ENCODE peak calls at places on chromosomes 2 and 18, in five cellular contexts. One of them, this sample, is unnamed.

GRCh38 chr18:11783716-11784331 is 67.4 kb upstream of the CHMP1B start:
- DNase-seq in midbrain: no peak
- DNase-seq in T-helper 9 cell: no peak
- DNase-seq in activated T-cell treated with anti-CD3 and anti-CD28 coated beads for 1 hour: no peak
- DNase-seq in hippocampal formation: no peak
- DNase-seq in this sample: no peak

GRCh38 chr18:57869228-57869627 is 66.1 kb upstream of the ATP8B1 start:
- DNase-seq in midbrain: no peak
- DNase-seq in T-helper 9 cell: no peak
- DNase-seq in activated T-cell treated with anti-CD3 and anti-CD28 coated beads for 1 hour: no peak
- DNase-seq in hippocampal formation: no peak
- DNase-seq in this sample: no peak

GRCh38 chr2:9655441-9656269 is 24.9 kb upstream of the YWHAQ start:
- DNase-seq in midbrain: no peak
- DNase-seq in T-helper 9 cell: no peak
- DNase-seq in activated T-cell treated with anti-CD3 and anti-CD28 coated beads for 1 hour: peak
- DNase-seq in hippocampal formation: no peak
- DNase-seq in this sample: no peak

GRCh38 chr2:143768991-143769390 is 639.8 kb downstream of the ARHGAP15 start:
- DNase-seq in midbrain: no peak
- DNase-seq in T-helper 9 cell: no peak
- DNase-seq in activated T-cell treated with anti-CD3 and anti-CD28 coated beads for 1 hour: no peak
- DNase-seq in hippocampal formation: no peak
- DNase-seq in this sample: no peak

GRCh38 chr2:176414641-176415040 is 145.4 kb downstream of the MTX2 start:
- DNase-seq in midbrain: no peak
- DNase-seq in T-helper 9 cell: no peak
- DNase-seq in activated T-cell treated with anti-CD3 and anti-CD28 coated beads for 1 hour: no peak
- DNase-seq in hippocampal formation: no peak
- DNase-seq in this sample: no peak

GRCh38 chr2:65530547-65531320 is 98.3 kb upstream of the SPRED2 start:
- DNase-seq in midbrain: no peak
- DNase-seq in T-helper 9 cell: no peak
- DNase-seq in activated T-cell treated with anti-CD3 and anti-CD28 coated beads for 1 hour: no peak
- DNase-seq in hippocampal formation: no peak
- DNase-seq in this sample: no peak

GRCh38 chr2:6800553-6800952 is 65.2 kb downstream of the CMPK2 start:
- DNase-seq in midbrain: no peak
- DNase-seq in T-helper 9 cell: no peak
- DNase-seq in activated T-cell treated with anti-CD3 and anti-CD28 coated beads for 1 hour: no peak
- DNase-seq in hippocampal formation: no peak
- DNase-seq in this sample: no peak

GRCh38 chr2:103773884-103774283 is 1012.1 kb downstream of the TMEM182 start:
- DNase-seq in midbrain: no peak
- DNase-seq in T-helper 9 cell: no peak
- DNase-seq in activated T-cell treated with anti-CD3 and anti-CD28 coated beads for 1 hour: no peak
- DNase-seq in hippocampal formation: no peak
- DNase-seq in this sample: no peak

GRCh38 chr18:60554961-60555360 is 182.4 kb upstream of the MC4R start:
- DNase-seq in midbrain: no peak
- DNase-seq in T-helper 9 cell: no peak
- DNase-seq in activated T-cell treated with anti-CD3 and anti-CD28 coated beads for 1 hour: no peak
- DNase-seq in hippocampal formation: no peak
- DNase-seq in this sample: no peak

GRCh38 chr2:230219419-230220331 is at the start of gene SP110:
- DNase-seq in midbrain: peak
- DNase-seq in T-helper 9 cell: peak
- DNase-seq in activated T-cell treated with anti-CD3 and anti-CD28 coated beads for 1 hour: peak
- DNase-seq in hippocampal formation: peak
- DNase-seq in this sample: peak

GRCh38 chr2:230457793-230458192 is 41.8 kb downstream of the SP100 start:
- DNase-seq in midbrain: no peak
- DNase-seq in T-helper 9 cell: no peak
- DNase-seq in activated T-cell treated with anti-CD3 and anti-CD28 coated beads for 1 hour: no peak
- DNase-seq in hippocampal formation: no peak
- DNase-seq in this sample: no peak

GRCh38 chr2:19898592-19899329 is 3.0 kb downstream of the TTC32 start:
- DNase-seq in midbrain: no peak
- DNase-seq in T-helper 9 cell: no peak
- DNase-seq in activated T-cell treated with anti-CD3 and anti-CD28 coated beads for 1 hour: no peak
- DNase-seq in hippocampal formation: no peak
- DNase-seq in this sample: no peak

GRCh38 chr2:241540391-241540765 is 18.2 kb upstream of the BOK start:
- DNase-seq in midbrain: no peak
- DNase-seq in T-helper 9 cell: no peak
- DNase-seq in activated T-cell treated with anti-CD3 and anti-CD28 coated beads for 1 hour: no peak
- DNase-seq in hippocampal formation: no peak
- DNase-seq in this sample: no peak

GRCh38 chr2:23069935-23070334 is 315.0 kb upstream of the KLHL29 start:
- DNase-seq in midbrain: no peak
- DNase-seq in T-helper 9 cell: no peak
- DNase-seq in activated T-cell treated with anti-CD3 and anti-CD28 coated beads for 1 hour: no peak
- DNase-seq in hippocampal formation: no peak
- DNase-seq in this sample: no peak

GRCh38 chr18:26489881-26490280 is 58.5 kb downstream of the KCTD1 start:
- DNase-seq in midbrain: no peak
- DNase-seq in T-helper 9 cell: no peak
- DNase-seq in activated T-cell treated with anti-CD3 and anti-CD28 coated beads for 1 hour: no peak
- DNase-seq in hippocampal formation: no peak
- DNase-seq in this sample: no peak

GRCh38 chr2:236903978-236904377 is 181.7 kb upstream of the COPS8 start:
- DNase-seq in midbrain: no peak
- DNase-seq in T-helper 9 cell: no peak
- DNase-seq in activated T-cell treated with anti-CD3 and anti-CD28 coated beads for 1 hour: no peak
- DNase-seq in hippocampal formation: no peak
- DNase-seq in this sample: no peak

GRCh38 chr18:30828700-30829099 is 213.8 kb downstream of the DSC3 start:
- DNase-seq in midbrain: no peak
- DNase-seq in T-helper 9 cell: no peak
- DNase-seq in activated T-cell treated with anti-CD3 and anti-CD28 coated beads for 1 hour: no peak
- DNase-seq in hippocampal formation: no peak
- DNase-seq in this sample: no peak

GRCh38 chr2:216109962-216110614 is 940 bp downstream of the XRCC5 start:
- DNase-seq in midbrain: no peak
- DNase-seq in T-helper 9 cell: no peak
- DNase-seq in activated T-cell treated with anti-CD3 and anti-CD28 coated beads for 1 hour: no peak
- DNase-seq in hippocampal formation: no peak
- DNase-seq in this sample: no peak

GRCh38 chr2:15704086-15704787 is 112.6 kb downstream of the DDX1 start:
- DNase-seq in midbrain: no peak
- DNase-seq in T-helper 9 cell: no peak
- DNase-seq in activated T-cell treated with anti-CD3 and anti-CD28 coated beads for 1 hour: no peak
- DNase-seq in hippocampal formation: no peak
- DNase-seq in this sample: no peak

GRCh38 chr2:189285351-189285750 is 105.8 kb upstream of the COL5A2 start:
- DNase-seq in midbrain: no peak
- DNase-seq in T-helper 9 cell: no peak
- DNase-seq in activated T-cell treated with anti-CD3 and anti-CD28 coated beads for 1 hour: no peak
- DNase-seq in hippocampal formation: no peak
- DNase-seq in this sample: no peak

GRCh38 chr2:148876589-148877402 is 1.8 kb downstream of the KIF5C start:
- DNase-seq in midbrain: peak
- DNase-seq in T-helper 9 cell: peak
- DNase-seq in activated T-cell treated with anti-CD3 and anti-CD28 coated beads for 1 hour: no peak
- DNase-seq in hippocampal formation: peak
- DNase-seq in this sample: peak

GRCh38 chr2:102029405-102029804 is 37.6 kb downstream of the IL1R2 start:
- DNase-seq in midbrain: no peak
- DNase-seq in T-helper 9 cell: no peak
- DNase-seq in activated T-cell treated with anti-CD3 and anti-CD28 coated beads for 1 hour: no peak
- DNase-seq in hippocampal formation: no peak
- DNase-seq in this sample: no peak

GRCh38 chr18:69186162-69186561 is 214.5 kb upstream of the DOK6 start:
- DNase-seq in midbrain: no peak
- DNase-seq in T-helper 9 cell: no peak
- DNase-seq in activated T-cell treated with anti-CD3 and anti-CD28 coated beads for 1 hour: no peak
- DNase-seq in hippocampal formation: no peak
- DNase-seq in this sample: no peak